ENCODE peak calls at places on chromosomes 3 and 15, in four cellular contexts. One of them, this sample, is unnamed.

GRCh38 chr3:194573680-194574437 is 59.4 kb downstream of the TMEM44 start:
- DNase-seq in cardiac muscle cell: peak; percentile 60
- DNase-seq in HT1080: no peak
- DNase-seq in activated B cell treated with CpG ODN at 0.5 μM for 24 hours: no peak
- DNase-seq in this sample: peak; percentile 79

GRCh38 chr15:53059273-53060043 is 269.3 kb upstream of the ONECUT1 start:
- DNase-seq in cardiac muscle cell: no peak
- DNase-seq in HT1080: no peak
- DNase-seq in activated B cell treated with CpG ODN at 0.5 μM for 24 hours: no peak
- DNase-seq in this sample: no peak

GRCh38 chr15:64333986-64334385 is 22.0 kb downstream of the CSNK1G1 start:
- DNase-seq in cardiac muscle cell: no peak
- DNase-seq in HT1080: no peak
- DNase-seq in activated B cell treated with CpG ODN at 0.5 μM for 24 hours: no peak
- DNase-seq in this sample: no peak

GRCh38 chr3:113079532-113079931 is 88.7 kb downstream of the GTPBP8 start:
- DNase-seq in cardiac muscle cell: no peak
- DNase-seq in HT1080: no peak
- DNase-seq in activated B cell treated with CpG ODN at 0.5 μM for 24 hours: no peak
- DNase-seq in this sample: peak; percentile 41

GRCh38 chr3:171654809-171655208 is 155.5 kb downstream of the PLD1 start:
- DNase-seq in cardiac muscle cell: no peak
- DNase-seq in HT1080: no peak
- DNase-seq in activated B cell treated with CpG ODN at 0.5 μM for 24 hours: no peak
- DNase-seq in this sample: no peak

GRCh38 chr15:98070132-98070531 is 109.6 kb downstream of the ARRDC4 start:
- DNase-seq in cardiac muscle cell: no peak
- DNase-seq in HT1080: no peak
- DNase-seq in activated B cell treated with CpG ODN at 0.5 μM for 24 hours: no peak
- DNase-seq in this sample: no peak

GRCh38 chr15:42070966-42071350 is 23.4 kb downstream of the PLA2G4D start:
- DNase-seq in cardiac muscle cell: no peak
- DNase-seq in HT1080: no peak
- DNase-seq in activated B cell treated with CpG ODN at 0.5 μM for 24 hours: no peak
- DNase-seq in this sample: no peak

GRCh38 chr3:30886888-30887287 is 7.6 kb downstream of the GADL1 start:
- DNase-seq in cardiac muscle cell: no peak
- DNase-seq in HT1080: peak; percentile 10
- DNase-seq in activated B cell treated with CpG ODN at 0.5 μM for 24 hours: no peak
- DNase-seq in this sample: no peak

GRCh38 chr3:1172642-1173041 is 79.8 kb downstream of the CNTN6 start:
- DNase-seq in cardiac muscle cell: peak; percentile 7
- DNase-seq in HT1080: no peak
- DNase-seq in activated B cell treated with CpG ODN at 0.5 μM for 24 hours: no peak
- DNase-seq in this sample: no peak

GRCh38 chr15:38559131-38559530 is 5.5 kb downstream of the RASGRP1 start:
- DNase-seq in cardiac muscle cell: no peak
- DNase-seq in HT1080: no peak
- DNase-seq in activated B cell treated with CpG ODN at 0.5 μM for 24 hours: no peak
- DNase-seq in this sample: no peak

This sample was measured in GM20000.